ENCODE peak calls at places on chromosomes 16 and 17, in eight cellular contexts. E is sigmoid colon; L is lung; R is CD4-positive, alpha-beta T cell; K is IMR-90; P is GM12865; M is fibroblast of pulmonary artery; I is HFFc6. N is an unnamed sample.

GRCh38 chr17:19302791-19303233 is 59.7 kb downstream of the B9D1 start:
- DNase-seq in L (no peak), R (no peak), M (no peak), K (no peak), P (peak), E (peak), I (no peak), N (no peak)

GRCh38 chr16:89815639-89816348 is 653 bp downstream of the FANCA start:
- DNase-seq in P (peak), I (no peak), R (no peak), E (no peak), L (no peak), M (no peak), K (no peak), N (no peak)

GRCh38 chr16:54208262-54208661 is 78.3 kb downstream of the IRX3 start:
- DNase-seq in I (no peak), M (peak), E (peak), P (no peak), K (no peak), L (no peak), R (no peak), N (no peak)

GRCh38 chr17:61926831-61927210 is 961 bp downstream of the INTS2 start:
- DNase-seq in E (no peak), K (peak), R (no peak), I (peak), L (no peak), P (no peak), M (no peak), N (no peak)

GRCh38 chr17:16442141-16442540 is 26.8 kb downstream of the TRPV2 start:
- DNase-seq in I (no peak), R (no peak), P (no peak), M (peak), K (no peak), E (no peak), L (no peak), N (no peak)

GRCh38 chr16:73713301-73713700 is 583.3 kb upstream of the PSMD7 start:
- DNase-seq in E (no peak), M (no peak), P (no peak), L (no peak), I (no peak), K (no peak), R (no peak), N (no peak)

GRCh38 chr17:7852919-7853692 is 1.8 kb upstream of the TMEM88 start:
- DNase-seq in I (no peak), L (no peak), K (no peak), R (no peak), M (no peak), P (no peak), E (peak), N (peak)

GRCh38 chr17:79678091-79678731 is 52.5 kb upstream of the ENPP7 start:
- DNase-seq in I (no peak), E (no peak), R (no peak), K (no peak), L (no peak), M (no peak), P (no peak), N (no peak)

GRCh38 chr17:20989991-20990855 is 52.6 kb downstream of the USP22 start:
- DNase-seq in E (peak), L (no peak), R (no peak), P (no peak), K (no peak), M (no peak), I (no peak), N (peak)

GRCh38 chr16:1542166-1542500 is 8.7 kb downstream of the TMEM204 start:
- DNase-seq in K (no peak), P (no peak), M (no peak), L (no peak), R (no peak), I (no peak), E (no peak), N (no peak)

GRCh38 chr17:46193246-46193625 is at the start of gene KANSL1:
- DNase-seq in E (peak), R (peak), M (peak), L (peak), K (peak), I (peak), P (peak), N (peak)
- TF ChIP-seq CTCF in E (no peak), R (no peak), M (peak), L (peak), K (peak), I (peak), P (peak), N (no peak)

DNA sequence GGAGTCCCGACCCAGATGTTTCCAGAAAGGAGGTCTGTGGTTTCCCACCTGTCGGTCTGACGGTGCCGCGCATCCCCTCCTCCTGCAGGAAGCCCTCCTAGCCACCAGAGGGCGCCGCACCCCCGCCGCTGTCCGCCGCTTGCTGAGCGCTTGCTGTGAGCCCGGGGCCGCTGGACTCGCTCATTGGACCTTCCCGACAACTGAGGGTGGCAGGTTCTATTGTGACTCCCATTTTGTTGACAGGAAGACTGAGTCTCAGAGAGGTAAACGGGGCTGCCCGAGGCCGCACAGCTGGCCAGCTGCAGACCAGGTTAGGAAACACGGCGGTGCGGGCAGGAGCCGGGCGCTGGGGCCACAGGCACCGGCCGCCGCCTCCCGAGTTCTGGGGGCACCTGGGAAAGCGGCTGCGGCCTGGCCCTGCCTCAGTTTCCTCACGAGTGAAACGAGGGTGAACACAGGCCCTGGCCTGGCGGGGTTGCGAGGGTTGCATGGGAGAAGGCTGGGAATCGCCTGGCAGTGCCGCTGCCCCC is 191.1 kb upstream of the CIBAR2 start:
- DNase-seq in R (peak), M (peak), E (peak), P (peak), L (peak), K (no peak), I (no peak), N (peak)
- TF ChIP-seq CTCF in R (peak), M (peak), E (peak), P (peak), L (peak), K (peak), I (peak), N (peak)

GRCh38 chr17:76772842-76773521 is 35.1 kb downstream of the MFSD11 start:
- DNase-seq in E (no peak), K (peak), R (peak), P (no peak), M (peak), L (no peak), I (peak), N (peak)
- TF ChIP-seq CTCF in E (no peak), K (no peak), R (no peak), P (no peak), M (no peak), L (no peak), I (no peak), N (no peak)

GRCh38 chr17:12342161-12342560 is 321.5 kb downstream of the MAP2K4 start:
- DNase-seq in L (no peak), M (no peak), P (no peak), I (no peak), K (no peak), R (no peak), E (no peak), N (no peak)

GRCh38 chr17:12348476-12348875 is 317.2 kb upstream of the MYOCD start:
- DNase-seq in M (peak), R (no peak), P (no peak), L (no peak), K (peak), I (peak), E (no peak), N (no peak)

GRCh38 chr17:12342609-12343248 is 322.1 kb downstream of the MAP2K4 start:
- DNase-seq in K (no peak), R (no peak), E (no peak), I (no peak), M (peak), L (no peak), P (peak), N (no peak)
- TF ChIP-seq CTCF in K (peak), R (no peak), E (no peak), I (peak), M (peak), L (no peak), P (peak), N (no peak)

DNA sequence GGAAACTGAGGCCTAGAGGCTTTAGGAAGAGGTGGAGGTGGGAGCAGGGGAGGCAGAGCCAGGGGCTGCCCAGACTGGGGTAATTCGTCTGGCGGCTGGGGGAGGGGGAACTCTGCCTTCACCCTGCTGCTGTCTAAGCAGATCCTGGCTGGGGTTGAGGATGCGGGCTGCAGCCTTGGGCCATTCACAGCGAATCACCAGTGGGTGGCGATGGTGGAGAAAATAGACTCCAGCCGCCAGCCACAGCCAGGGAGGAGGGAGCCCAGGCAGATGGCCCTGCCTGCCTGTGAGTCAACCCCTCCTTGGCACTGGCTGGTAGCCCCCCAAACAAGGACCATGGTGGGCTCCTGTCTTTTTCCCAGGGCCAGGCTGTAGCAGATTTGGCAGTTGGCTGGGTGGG is 41.7 kb upstream of the CDH5 start:
- DNase-seq in L (no peak), P (no peak), R (no peak), I (peak), K (no peak), M (peak), E (no peak), N (no peak)
- TF ChIP-seq CTCF in L (no peak), P (peak), R (no peak), I (peak), K (peak), M (peak), E (no peak), N (no peak)

DNA sequence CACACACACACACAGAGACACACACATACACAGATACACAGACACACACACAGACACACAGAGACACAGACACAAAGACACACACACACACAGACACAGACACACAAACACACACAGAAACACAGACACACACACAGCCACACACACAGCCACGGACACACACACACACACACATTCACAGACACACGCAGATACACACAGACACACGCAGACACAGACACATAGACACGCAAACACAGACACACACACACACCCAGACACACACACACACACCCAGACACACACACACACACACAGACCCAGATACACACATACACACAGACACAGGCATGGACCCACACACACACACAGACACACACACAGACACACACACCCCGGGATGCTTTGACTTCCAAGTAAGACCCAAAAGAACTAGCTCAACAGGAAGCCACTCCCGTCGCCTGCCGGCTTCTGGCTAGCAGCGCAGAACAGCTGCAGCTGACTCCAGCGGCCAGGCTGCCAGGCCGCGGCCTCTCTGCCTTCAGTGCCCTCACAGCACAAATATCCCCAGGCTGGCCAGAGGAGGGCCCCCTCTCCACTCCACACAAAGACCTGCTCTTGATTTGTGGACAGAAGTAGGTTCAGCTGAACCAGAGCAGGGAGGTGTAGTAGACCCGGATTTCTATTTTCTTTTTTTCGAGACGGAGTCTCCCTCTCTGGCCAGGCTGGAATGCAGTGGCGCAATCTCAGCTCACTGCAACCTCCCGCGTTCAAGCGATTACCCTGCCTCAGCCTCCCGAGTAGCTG is 6.0 kb upstream of the CHRNE start:
- DNase-seq in L (peak), K (peak), M (peak), P (peak), R (peak), I (peak), E (peak), N (peak)
- TF ChIP-seq CTCF in L (peak), K (peak), M (peak), P (peak), R (peak), I (peak), E (peak), N (peak)

DNA sequence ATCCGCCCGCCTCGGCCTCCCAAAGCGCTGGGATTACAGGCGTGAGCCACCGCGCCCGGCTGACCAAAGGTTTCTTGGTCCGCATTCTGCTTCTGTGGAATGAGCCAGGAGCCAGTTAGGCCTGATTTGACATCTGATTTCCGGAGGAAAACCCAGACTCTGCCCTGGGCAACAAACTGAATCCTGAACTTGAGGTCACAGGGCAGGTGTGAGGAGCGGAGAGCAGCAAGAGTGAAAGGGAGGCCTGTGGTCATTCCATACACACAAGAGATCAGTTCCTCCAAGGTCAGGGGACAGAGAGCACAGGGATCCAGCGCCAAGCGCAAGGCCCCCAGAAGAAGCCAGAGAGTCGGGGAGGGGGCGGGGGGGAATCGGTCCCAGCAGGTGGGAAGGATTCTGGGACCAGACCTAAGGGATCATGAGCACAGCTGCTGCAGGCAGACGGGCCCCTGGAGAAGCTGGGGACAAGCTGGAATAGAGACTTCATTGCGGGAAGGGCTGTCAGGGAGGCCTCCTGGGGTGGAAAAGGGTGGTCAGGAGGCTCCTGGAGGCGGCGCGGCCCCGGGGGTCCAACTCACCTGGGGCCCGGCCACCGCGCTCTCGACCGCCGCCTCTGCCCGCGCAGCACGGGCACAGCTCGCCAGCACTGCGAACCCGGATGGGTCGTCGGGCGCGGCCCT is 436 bp downstream of the SHPK start:
- DNase-seq in R (no peak), M (no peak), K (no peak), I (no peak), E (no peak), L (no peak), P (peak), N (no peak)
- TF ChIP-seq CTCF in R (no peak), M (no peak), K (no peak), I (no peak), E (no peak), L (no peak), P (peak), N (no peak)